ENCODE peak calls at places on chromosomes 2 and 18, in six cellular contexts. W, H, K, O, R and U are unnamed samples.

GRCh38 chr2:239934571-239935171 is 90.5 kb downstream of the NDUFA10 start:
- DNase-seq in W (no peak), H (no peak), K (peak), O (peak), R (peak), U (peak)

GRCh38 chr2:231672617-231673347 is 35.5 kb upstream of the PTMA start:
- DNase-seq in W (no peak), H (no peak), K (no peak), O (peak), R (peak), U (no peak)

GRCh38 chr2:241636983-241637232 is at the start of gene THAP4:
- DNase-seq in W (no peak), H (peak), K (peak), O (no peak), R (no peak), U (no peak)

GRCh38 chr2:175039031-175039430 is 33.9 kb upstream of the CHN1 start:
- DNase-seq in W (no peak), H (no peak), K (no peak), O (no peak), R (no peak), U (no peak)

GRCh38 chr2:169131587-169132512 is 62.5 kb downstream of the DHRS9 start:
- DNase-seq in W (no peak), H (no peak), K (no peak), O (peak), R (peak), U (no peak)

GRCh38 chr18:55256568-55257289 is 297.5 kb upstream of the CCDC68 start:
- DNase-seq in W (no peak), H (no peak), K (no peak), O (no peak), R (no peak), U (no peak)

GRCh38 chr2:15975261-15975600 is 34.9 kb downstream of the MYCN start:
- DNase-seq in W (no peak), H (no peak), K (no peak), O (no peak), R (no peak), U (no peak)

GRCh38 chr2:166451451-166451850 is 42.6 kb downstream of the SCN7A start:
- DNase-seq in W (no peak), H (no peak), K (no peak), O (no peak), R (peak), U (no peak)

GRCh38 chr2:63591566-63592175 is 2.9 kb downstream of the MDH1 start:
- DNase-seq in W (no peak), H (no peak), K (no peak), O (no peak), R (no peak), U (no peak)

GRCh38 chr18:60684843-60685513 is 312.4 kb upstream of the MC4R start:
- DNase-seq in W (no peak), H (no peak), K (no peak), O (no peak), R (peak), U (no peak)

GRCh38 chr18:79385749-79386341 is 9.9 kb upstream of the NFATC1 start:
- DNase-seq in W (no peak), H (no peak), K (no peak), O (no peak), R (no peak), U (no peak)

GRCh38 chr2:179050735-179051134 is 798 bp upstream of the CCDC141 start:
- DNase-seq in W (no peak), H (no peak), K (no peak), O (no peak), R (no peak), U (no peak)

GRCh38 chr2:214156971-214157370 is 253.9 kb upstream of the VWC2L start:
- DNase-seq in W (no peak), H (no peak), K (no peak), O (peak), R (no peak), U (no peak)

GRCh38 chr2:70381821-70382220 is 80.0 kb upstream of the FAM136A start:
- DNase-seq in W (no peak), H (no peak), K (no peak), O (no peak), R (peak), U (no peak)

GRCh38 chr18:59063300-59063895 is 76.3 kb upstream of the SEC11C start:
- DNase-seq in W (no peak), H (no peak), K (no peak), O (no peak), R (no peak), U (no peak)

DNA sequence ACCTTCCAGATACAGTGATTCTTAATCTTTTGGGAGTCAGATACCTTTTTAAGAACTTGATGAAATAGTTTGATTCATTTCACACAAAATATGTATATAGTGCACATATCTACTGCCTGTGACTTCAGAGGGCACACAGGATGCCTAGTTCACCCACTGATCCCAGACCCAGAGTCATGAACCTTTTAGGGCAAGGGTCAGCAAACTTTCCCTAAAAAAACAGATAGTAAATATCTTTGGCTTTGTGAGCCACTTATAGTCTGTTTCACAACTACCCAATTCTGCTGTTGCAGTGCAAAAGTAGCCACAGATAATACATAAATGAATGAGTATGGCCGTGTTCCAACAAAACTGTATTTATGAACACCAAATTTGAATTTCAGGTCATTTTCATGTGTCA is 124.9 kb downstream of the ANKRD44 start:
- DNase-seq in W (no peak), H (no peak), K (no peak), O (no peak), R (no peak), U (no peak)
- TF ChIP-seq CTCF in W (no peak), H (no peak), K (no peak), O (no peak), R (no peak), U (no peak)

GRCh38 chr2:187169864-187170263 is 278.2 kb downstream of the CALCRL start:
- DNase-seq in W (no peak), H (no peak), K (no peak), O (no peak), R (no peak), U (no peak)

GRCh38 chr2:187171318-187171717 is 276.7 kb downstream of the CALCRL start:
- DNase-seq in W (no peak), H (no peak), K (no peak), O (no peak), R (no peak), U (no peak)

GRCh38 chr2:187177253-187177652 is 270.8 kb downstream of the CALCRL start:
- DNase-seq in W (no peak), H (no peak), K (no peak), O (no peak), R (no peak), U (no peak)

GRCh38 chr2:187169108-187169713 is 278.8 kb downstream of the CALCRL start:
- DNase-seq in W (no peak), H (no peak), K (no peak), O (peak), R (peak), U (no peak)

GRCh38 chr2:187174582-187174981 is 273.5 kb downstream of the CALCRL start:
- DNase-seq in W (no peak), H (no peak), K (no peak), O (no peak), R (peak), U (no peak)
- TF ChIP-seq CTCF in W (no peak), H (peak), K (peak), O (peak), R (peak), U (no peak)

GRCh38 chr2:12202702-12203101 is 456.3 kb downstream of the LPIN1 start:
- DNase-seq in W (no peak), H (no peak), K (no peak), O (no peak), R (peak), U (no peak)
- TF ChIP-seq CTCF in W (no peak), H (no peak), K (no peak), O (no peak), R (peak), U (no peak)

DNA sequence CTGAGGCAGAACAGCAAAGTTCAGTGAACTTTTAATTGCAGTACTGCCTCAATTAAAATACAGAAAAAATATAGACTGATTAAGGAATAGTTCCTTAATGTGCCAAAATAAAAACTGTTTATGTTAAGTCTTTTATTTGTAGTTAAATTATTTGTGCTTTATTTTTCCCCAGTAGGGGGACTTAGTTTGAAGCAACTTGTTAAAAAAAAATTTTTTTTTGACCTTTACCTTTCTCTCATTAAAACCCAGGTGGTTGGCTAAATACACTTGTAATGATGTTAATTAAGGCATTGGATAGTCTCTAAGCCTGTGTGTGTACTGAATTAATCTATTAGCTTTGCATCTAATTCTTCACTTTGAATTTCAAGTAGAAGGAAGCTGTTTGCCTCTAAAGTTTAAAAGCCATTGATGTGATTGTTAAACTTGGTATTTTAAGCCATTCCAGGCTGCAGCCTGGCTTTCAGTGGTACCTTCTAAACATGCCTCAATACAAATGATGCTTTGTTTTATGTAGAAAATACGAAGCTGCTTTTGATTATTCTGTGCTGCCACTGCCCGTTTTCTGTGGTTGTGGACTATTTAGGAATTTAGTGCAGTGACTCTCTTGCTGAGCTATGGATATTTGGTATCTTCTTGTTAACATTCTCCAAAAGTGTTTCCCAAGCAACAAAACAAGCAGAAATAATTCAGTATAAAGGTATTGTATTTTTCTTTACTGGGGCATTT is 102.9 kb downstream of the TANC1 start:
- DNase-seq in W (no peak), H (peak), K (no peak), O (no peak), R (no peak), U (no peak)
- TF ChIP-seq CTCF in W (no peak), H (no peak), K (peak), O (no peak), R (no peak), U (no peak)

GRCh38 chr18:3384664-3385189 is 65.2 kb upstream of the TGIF1 start:
- DNase-seq in W (no peak), H (no peak), K (no peak), O (peak), R (no peak), U (no peak)

GRCh38 chr18:3379685-3380084 is 70.3 kb upstream of the TGIF1 start:
- DNase-seq in W (no peak), H (no peak), K (no peak), O (no peak), R (no peak), U (no peak)

GRCh38 chr18:3383381-3383915 is 66.5 kb upstream of the TGIF1 start:
- DNase-seq in W (no peak), H (no peak), K (no peak), O (no peak), R (peak), U (no peak)

DNA sequence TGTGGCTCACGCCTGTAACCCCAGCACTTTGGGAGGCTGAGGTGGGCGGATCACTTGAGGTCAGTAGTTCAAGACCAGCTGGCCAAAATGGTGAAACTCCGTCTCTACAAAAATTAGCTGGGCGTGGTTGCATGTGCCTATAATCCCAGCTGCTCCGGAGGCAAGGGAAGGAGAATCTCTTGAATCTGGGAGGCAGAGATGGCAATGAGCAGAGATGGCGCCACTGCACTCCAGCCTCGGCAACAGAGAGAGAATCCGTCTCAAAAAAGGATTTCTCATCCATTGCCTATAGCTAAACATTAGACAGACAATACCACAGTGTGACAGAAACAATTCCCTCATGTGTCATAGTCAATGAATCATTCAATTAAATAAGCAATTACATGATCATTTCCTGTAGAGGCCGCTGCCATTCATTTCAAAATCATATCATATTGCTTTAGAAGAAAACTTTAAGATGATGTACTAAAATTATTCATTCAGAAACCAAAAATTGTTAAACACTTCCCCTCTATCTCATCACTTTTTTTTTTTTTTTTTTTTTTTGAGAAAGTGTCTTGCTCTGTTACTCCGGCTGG is 69.5 kb upstream of the TGIF1 start:
- DNase-seq in W (no peak), H (no peak), K (no peak), O (no peak), R (peak), U (no peak)
- TF ChIP-seq CTCF in W (peak), H (peak), K (no peak), O (no peak), R (peak), U (no peak)

GRCh38 chr2:238835726-238836301 is 12.1 kb upstream of the TWIST2 start:
- DNase-seq in W (no peak), H (no peak), K (no peak), O (no peak), R (no peak), U (no peak)
- TF ChIP-seq CTCF in W (no peak), H (peak), K (peak), O (peak), R (peak), U (no peak)